ENCODE peak calls at places on chromosomes 16 and 17, in six cellular contexts. C is AG04450, M is breast epithelium, Q is left ventricle myocardium inferior, R is psoas muscle, H is nephron progenitor cell. W is an unnamed sample.
A peak's percentile ranks its signal among the peaks of the same experiment; 100 is the strongest.

GRCh38 chr17:77126519-77126918 is 14.2 kb upstream of the SEC14L1 start:
- DNase-seq in C (no peak), M (peak; percentile 85), Q (no peak), R (no peak), H (no peak), W (no peak)

GRCh38 chr16:7025616-7026190 is 306.9 kb upstream of the RBFOX1 start:
- DNase-seq in C (no peak), M (peak; percentile 65), Q (peak; percentile 58), R (peak; percentile 74), H (peak; percentile 93), W (peak; percentile 91)

GRCh38 chr16:81846105-81846504 is 67.0 kb downstream of the PLCG2 start:
- DNase-seq in C (no peak), M (no peak), Q (no peak), R (no peak), H (no peak), W (no peak)

GRCh38 chr17:5139454-5139725 is 23.6 kb downstream of the USP6 start:
- DNase-seq in C (no peak), M (no peak), Q (no peak), R (no peak), H (no peak), W (no peak)

GRCh38 chr16:1941162-1941923 is 1.7 kb downstream of the MSRB1 start:
- DNase-seq in C (no peak), M (no peak), Q (no peak), R (peak; percentile 87), H (no peak), W (peak; percentile 58)

GRCh38 chr17:37828313-37829124 is 83.7 kb upstream of the HNF1B start:
- DNase-seq in C (no peak), M (no peak), Q (no peak), R (no peak), H (no peak), W (no peak)

GRCh38 chr16:1003551-1004347 is 22.2 kb downstream of the SOX8 start:
- DNase-seq in C (no peak), M (no peak), Q (no peak), R (no peak), H (no peak), W (no peak)

GRCh38 chr16:27461483-27462171 is 59.7 kb downstream of the IL21R start:
- DNase-seq in C (no peak), M (no peak), Q (no peak), R (peak; percentile 66), H (peak; percentile 46), W (no peak)

GRCh38 chr16:65698943-65699342 is 577.1 kb upstream of the CDH11 start:
- DNase-seq in C (no peak), M (no peak), Q (no peak), R (no peak), H (no peak), W (peak; percentile 50)

DNA sequence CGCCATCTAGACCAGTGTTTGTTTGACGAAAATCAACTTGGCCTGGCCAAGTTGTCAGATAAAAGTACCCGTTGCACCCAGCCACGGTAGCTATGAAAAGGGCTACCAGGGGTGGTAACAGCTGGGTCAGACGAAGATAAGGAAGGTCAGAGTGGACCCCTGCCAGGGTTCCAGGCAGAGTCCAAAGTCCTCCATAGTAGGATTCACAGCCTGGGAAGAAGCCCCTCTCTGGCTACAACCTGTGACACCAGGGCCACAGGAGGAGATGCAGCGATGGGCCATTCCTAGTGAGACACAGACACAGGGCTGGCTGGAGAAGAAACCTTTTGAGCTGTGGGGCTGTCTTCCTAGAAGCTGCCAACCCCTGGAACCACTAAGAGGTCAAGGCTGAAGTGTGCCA is 39.3 kb downstream of the MEAK7 start:
- DNase-seq in C (no peak), M (peak; percentile 37), Q (no peak), R (no peak), H (no peak), W (no peak)
- TF ChIP-seq CTCF in C (no peak), M (no peak), Q (no peak), R (no peak), H (no peak), W (no peak)

GRCh38 chr16:5633845-5634440 is 536.3 kb upstream of the EEF2KMT start:
- DNase-seq in C (no peak), M (no peak), Q (no peak), R (no peak), H (no peak), W (peak; percentile 77)
- TF ChIP-seq CTCF in C (peak; percentile 18), M (no peak), Q (peak; percentile 55), R (no peak), H (peak; percentile 69), W (peak; percentile 72)

GRCh38 chr17:41913798-41914197 is 5.0 kb downstream of the ACLY start:
- DNase-seq in C (no peak), M (no peak), Q (no peak), R (no peak), H (no peak), W (no peak)
- TF ChIP-seq CTCF in C (no peak), M (no peak), Q (no peak), R (no peak), H (no peak), W (no peak)

DNA sequence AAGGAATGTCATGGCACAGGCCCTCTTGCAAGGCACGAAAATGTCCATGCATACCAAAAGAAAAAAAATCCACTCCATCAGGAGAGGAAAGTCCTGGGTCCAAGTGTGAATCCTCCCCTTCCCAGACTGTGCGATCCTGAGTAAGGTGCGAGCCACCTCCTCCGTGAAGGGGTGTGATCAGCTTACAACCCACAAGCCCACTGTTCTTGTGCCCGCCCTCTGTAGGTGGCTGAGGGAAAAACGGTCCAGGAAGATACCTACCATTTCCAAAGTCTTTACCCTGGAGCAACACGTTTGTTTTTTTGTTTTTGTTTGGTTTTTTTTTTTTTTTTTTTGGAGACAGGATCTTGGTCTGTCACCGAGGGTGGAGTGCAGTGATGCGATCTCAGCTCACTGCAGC is 116.5 kb downstream of the ZNF423 start:
- DNase-seq in C (no peak), M (no peak), Q (no peak), R (no peak), H (peak; percentile 39), W (peak; percentile 61)
- TF ChIP-seq CTCF in C (no peak), M (no peak), Q (no peak), R (no peak), H (peak; percentile 24), W (peak; percentile 51)

GRCh38 chr17:27455569-27455913 is 707 bp upstream of the KSR1 start:
- DNase-seq in C (no peak), M (no peak), Q (no peak), R (no peak), H (no peak), W (no peak)

GRCh38 chr17:27457731-27458523 is 1.7 kb downstream of the KSR1 start:
- DNase-seq in C (no peak), M (no peak), Q (no peak), R (no peak), H (peak; percentile 21), W (peak; percentile 70)

GRCh38 chr17:27457405-27457730 is 1.1 kb downstream of the KSR1 start:
- DNase-seq in C (no peak), M (no peak), Q (no peak), R (no peak), H (no peak), W (no peak)

GRCh38 chr17:27456681-27457404 is 595 bp downstream of the KSR1 start:
- DNase-seq in C (no peak), M (no peak), Q (peak; percentile 20), R (peak; percentile 56), H (peak; percentile 69), W (peak; percentile 32)

GRCh38 chr17:27455914-27456680 is at the start of gene KSR1:
- DNase-seq in C (no peak), M (peak; percentile 72), Q (peak; percentile 82), R (peak; percentile 87), H (peak; percentile 87), W (peak; percentile 97)
- TF ChIP-seq CTCF in C (peak; percentile 64), M (no peak), Q (peak; percentile 57), R (peak; percentile 14), H (peak; percentile 43), W (peak; percentile 69)

GRCh38 chr17:81537856-81538555 is 9.8 kb downstream of the FSCN2 start:
- DNase-seq in C (no peak), M (no peak), Q (no peak), R (peak; percentile 79), H (no peak), W (no peak)
- TF ChIP-seq CTCF in C (no peak), M (no peak), Q (peak; percentile 7), R (no peak), H (no peak), W (no peak)

GRCh38 chr16:88505405-88506082 is 52.5 kb downstream of the ZFPM1 start:
- DNase-seq in C (no peak), M (no peak), Q (no peak), R (peak; percentile 70), H (peak; percentile 46), W (no peak)
- TF ChIP-seq CTCF in C (peak; percentile 30), M (peak; percentile 21), Q (peak; percentile 39), R (peak; percentile 25), H (peak; percentile 23), W (no peak)

DNA sequence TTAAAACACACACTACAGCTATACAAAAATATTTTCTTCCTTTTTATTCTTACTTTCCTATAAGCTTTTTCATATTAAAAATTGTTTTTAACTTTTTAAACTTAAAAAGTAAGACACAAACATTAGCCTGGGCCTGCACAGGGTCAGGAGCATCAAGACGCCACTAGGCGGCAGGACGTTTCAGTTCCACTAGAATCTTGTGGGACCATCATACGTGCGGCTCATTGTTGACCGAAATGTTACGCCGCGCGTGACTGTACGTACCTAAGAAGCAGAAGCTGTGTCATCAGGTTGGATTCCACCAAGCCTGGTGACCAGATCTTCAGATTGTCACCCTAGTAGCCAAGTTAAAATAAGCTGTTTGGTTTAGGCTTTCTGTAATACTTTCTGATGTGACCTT is 47.1 kb downstream of the USP10 start:
- DNase-seq in C (no peak), M (peak; percentile 78), Q (no peak), R (peak; percentile 51), H (no peak), W (no peak)
- TF ChIP-seq CTCF in C (peak; percentile 43), M (peak; percentile 33), Q (no peak), R (peak; percentile 16), H (peak; percentile 33), W (peak; percentile 43)

DNA sequence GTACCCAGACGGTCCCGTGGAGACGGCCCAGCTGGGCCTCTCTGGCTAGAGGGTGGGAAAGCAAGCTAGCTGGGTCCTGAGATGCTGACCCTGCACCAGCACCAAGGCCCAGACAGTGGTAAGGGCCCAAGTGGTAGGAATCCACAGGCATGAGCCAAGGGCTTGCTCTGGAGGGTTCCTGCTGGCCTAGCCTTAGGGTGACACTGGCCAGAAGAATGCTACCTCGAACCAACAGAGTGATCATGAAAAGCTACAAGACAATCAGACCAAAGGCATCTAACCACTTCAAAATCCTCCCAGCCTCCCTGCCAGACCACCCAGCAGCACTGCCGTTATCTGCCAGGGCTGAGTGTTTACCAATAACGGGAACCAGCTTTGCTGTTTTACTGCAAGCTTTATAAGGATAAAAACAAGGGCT is 13.2 kb downstream of the HIC1 start:
- DNase-seq in C (no peak), M (no peak), Q (no peak), R (no peak), H (no peak), W (no peak)
- TF ChIP-seq CTCF in C (peak; percentile 40), M (no peak), Q (no peak), R (no peak), H (no peak), W (no peak)

DNA sequence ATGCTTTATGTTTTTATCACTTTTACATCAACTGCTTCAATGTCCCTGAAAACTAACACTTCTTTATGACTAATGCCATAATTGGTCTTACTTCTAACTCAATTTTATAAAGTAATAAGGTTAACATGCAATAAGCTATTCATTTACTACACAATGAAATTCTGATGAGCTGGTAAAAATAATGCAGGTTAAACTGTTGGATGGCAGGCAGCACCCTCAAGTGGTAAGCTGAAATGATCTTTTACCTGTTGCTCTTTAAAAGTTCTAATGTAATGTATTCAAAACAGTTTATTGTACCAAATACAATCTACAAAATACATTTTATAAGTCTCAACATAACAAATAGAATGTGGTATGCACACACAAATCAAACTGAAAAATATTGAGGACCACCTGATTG is 1280.3 kb downstream of the CDH8 start:
- DNase-seq in C (no peak), M (no peak), Q (no peak), R (no peak), H (no peak), W (no peak)
- TF ChIP-seq CTCF in C (no peak), M (no peak), Q (peak; percentile 44), R (no peak), H (no peak), W (peak; percentile 49)